ENCODE peak calls at places on chromosomes 13 and 19, in five cellular contexts. E is GOT3, Y is AML-193, H is NCI-H1105 treated with DMSO at 0.1 percent for 48 hours, Z is hypothalamus. R is an unnamed sample.

GRCh38 chr13:81275666-81276258 is 934.8 kb upstream of the SPRY2 start:
- DNase-seq in H (no peak), Z (no peak), Y (no peak), E (no peak), R (peak)

GRCh38 chr13:51643114-51643881 is 59.0 kb downstream of the WDFY2 start:
- DNase-seq in E (peak), Z (no peak), Y (no peak), H (no peak), R (peak)

GRCh38 chr19:1450735-1451669 is 1.1 kb downstream of the APC2 start:
- DNase-seq in E (no peak), H (no peak), Z (peak), Y (no peak), R (no peak)

GRCh38 chr19:56199686-56200085 is 2.1 kb upstream of the ZSCAN5B start:
- DNase-seq in H (no peak), Z (no peak), Y (no peak), E (no peak), R (no peak)

GRCh38 chr13:103812966-103813365 is 746.7 kb upstream of the SLC10A2 start:
- DNase-seq in H (no peak), E (no peak), Y (no peak), Z (no peak), R (no peak)

GRCh38 chr13:53336441-53337160 is 308.0 kb downstream of the OLFM4 start:
- DNase-seq in E (no peak), Y (no peak), Z (no peak), H (no peak), R (no peak)

GRCh38 chr19:2533686-2534085 is 57.8 kb downstream of the GADD45B start:
- DNase-seq in H (no peak), Y (no peak), Z (no peak), E (no peak), R (no peak)

GRCh38 chr19:38370299-38370698 is 4.1 kb upstream of the PSMD8 start:
- DNase-seq in Z (no peak), Y (no peak), H (no peak), E (no peak), R (no peak)

GRCh38 chr19:47081095-47081494 is 32.5 kb downstream of the ZC3H4 start:
- DNase-seq in Z (no peak), Y (no peak), H (no peak), E (no peak), R (peak)

GRCh38 chr13:102212729-102213128 is 189.1 kb downstream of the FGF14 start:
- DNase-seq in H (no peak), E (no peak), Z (no peak), Y (no peak), R (no peak)

GRCh38 chr13:49429061-49429460 is 14.8 kb downstream of the CAB39L start:
- DNase-seq in Y (no peak), E (no peak), H (no peak), Z (no peak), R (no peak)

GRCh38 chr13:44818428-44818827 is 170.8 kb downstream of the NUFIP1 start:
- DNase-seq in H (no peak), E (no peak), Y (no peak), Z (no peak), R (peak)

GRCh38 chr13:99255241-99255640 is 2.9 kb downstream of the GPR18 start:
- DNase-seq in Y (no peak), H (no peak), E (no peak), Z (no peak), R (no peak)

GRCh38 chr19:53102701-53103140 is 501 bp downstream of the ZNF160 start:
- DNase-seq in Y (peak), E (no peak), H (no peak), Z (no peak), R (peak)

GRCh38 chr13:30153871-30154426 is 153.4 kb downstream of the KATNAL1 start:
- DNase-seq in Z (no peak), H (no peak), E (no peak), Y (no peak), R (peak)

GRCh38 chr13:42591602-42592001 is 17.6 kb downstream of the TNFSF11 start:
- DNase-seq in Y (no peak), H (no peak), Z (no peak), E (no peak), R (no peak)